ENCODE peak calls at places on chromosome 3, in four cellular contexts. One of them, this sample, is unnamed.

GRCh38 chr3:139285691-139286090 is 58.1 kb upstream of the MRPS22 start:
- DNase-seq in Daoy: no peak
- DNase-seq in uterus: no peak
- DNase-seq in NCI-H524: peak; percentile 71
- DNase-seq in this sample: no peak

GRCh38 chr3:43968465-43968864 is 273.2 kb upstream of the TOPAZ1 start:
- DNase-seq in Daoy: no peak
- DNase-seq in uterus: no peak
- DNase-seq in NCI-H524: peak; percentile 2
- DNase-seq in this sample: no peak

GRCh38 chr3:149934524-149934923 is 36.2 kb downstream of the PFN2 start:
- DNase-seq in Daoy: no peak
- DNase-seq in uterus: peak; percentile 40
- DNase-seq in NCI-H524: no peak
- DNase-seq in this sample: peak; percentile 26

GRCh38 chr3:53495518-53496501 is 1.4 kb downstream of the CACNA1D start:
- DNase-seq in Daoy: peak; percentile 10
- DNase-seq in uterus: no peak
- DNase-seq in NCI-H524: peak; percentile 60
- DNase-seq in this sample: no peak

GRCh38 chr3:156641261-156641975 is 33.0 kb upstream of the TIPARP start:
- DNase-seq in Daoy: no peak
- DNase-seq in uterus: no peak
- DNase-seq in NCI-H524: no peak
- DNase-seq in this sample: no peak

GRCh38 chr3:172546105-172546504 is 22.9 kb upstream of the TNFSF10 start:
- DNase-seq in Daoy: peak; percentile 29
- DNase-seq in uterus: no peak
- DNase-seq in NCI-H524: no peak
- DNase-seq in this sample: no peak

GRCh38 chr3:126390201-126390600 is 4.5 kb upstream of the CFAP100 start:
- DNase-seq in Daoy: no peak
- DNase-seq in uterus: no peak
- DNase-seq in NCI-H524: no peak
- DNase-seq in this sample: no peak

GRCh38 chr3:177576754-177577153 is 379.5 kb upstream of the TBL1XR1 start:
- DNase-seq in Daoy: no peak
- DNase-seq in uterus: no peak
- DNase-seq in NCI-H524: no peak
- DNase-seq in this sample: no peak

GRCh38 chr3:133829310-133829707 is 23.7 kb downstream of the SRPRB start:
- DNase-seq in Daoy: no peak
- DNase-seq in uterus: no peak
- DNase-seq in NCI-H524: no peak
- DNase-seq in this sample: no peak

GRCh38 chr3:55984631-55985030 is 483.6 kb downstream of the ERC2 start:
- DNase-seq in Daoy: no peak
- DNase-seq in uterus: no peak
- DNase-seq in NCI-H524: no peak
- DNase-seq in this sample: peak; percentile 53

GRCh38 chr3:75262661-75263060 is 401.5 kb upstream of the FRG2C start:
- DNase-seq in Daoy: no peak
- DNase-seq in uterus: no peak
- DNase-seq in NCI-H524: no peak
- DNase-seq in this sample: no peak

GRCh38 chr3:141686477-141687280 is 51.4 kb upstream of the RNF7 start:
- DNase-seq in Daoy: peak; percentile 75
- DNase-seq in uterus: peak; percentile 62
- DNase-seq in NCI-H524: peak; percentile 87
- DNase-seq in this sample: peak; percentile 93

GRCh38 chr3:111072016-111072891 is 638 bp downstream of the NECTIN3 start:
- DNase-seq in Daoy: peak; percentile 58
- DNase-seq in uterus: peak; percentile 18
- DNase-seq in NCI-H524: peak; percentile 63
- DNase-seq in this sample: peak; percentile 47

GRCh38 chr3:59899068-59899467 is 849.2 kb upstream of the CFAP20DC start:
- DNase-seq in Daoy: no peak
- DNase-seq in uterus: no peak
- DNase-seq in NCI-H524: no peak
- DNase-seq in this sample: no peak